ENCODE peak calls at places on chromosomes 11 and 22, in seven cellular contexts. F is PC-9, S is brain microvascular endothelial cell, J is epithelial cell of esophagus, R is breast epithelium, O is cardiac fibroblast, K is Peyer's patch. L is an unnamed sample.

GRCh38 chr11:75268626-75269366 is 28.2 kb downstream of the TPBGL start:
- DNase-seq in K (no peak), F (no peak), J (no peak), R (no peak), O (no peak), S (no peak), L (no peak)

GRCh38 chr11:94883878-94884277 is 89.5 kb downstream of the CWC15 start:
- DNase-seq in S (no peak), F (no peak), K (no peak), R (no peak), J (no peak), O (no peak), L (no peak)

GRCh38 chr22:41301085-41302015 is at the start of gene ZC3H7B:
- DNase-seq in J (peak; percentile 83), O (peak; percentile 85), S (peak; percentile 67), K (peak; percentile 78), R (peak; percentile 63), F (peak; percentile 77), L (no peak)

GRCh38 chr22:23038902-23039301 is 31.4 kb upstream of the GNAZ start:
- DNase-seq in K (no peak), O (no peak), J (no peak), S (no peak), F (no peak), R (no peak), L (no peak)

GRCh38 chr11:133619973-133620372 is 87.7 kb upstream of the OPCML start:
- DNase-seq in K (no peak), J (peak; percentile 2), S (no peak), R (no peak), F (no peak), O (no peak), L (no peak)

GRCh38 chr11:66964495-66964894 is 6.3 kb upstream of the PC start:
- DNase-seq in S (no peak), K (no peak), F (no peak), J (no peak), O (no peak), R (no peak), L (no peak)

GRCh38 chr11:126366064-126366822 is 10.8 kb downstream of the ST3GAL4 start:
- DNase-seq in R (no peak), O (no peak), K (no peak), J (no peak), S (no peak), F (peak; percentile 25), L (no peak)

GRCh38 chr22:22410121-22410520 is 98.4 kb downstream of the ZNF280B start:
- DNase-seq in S (no peak), O (peak; percentile 15), K (peak; percentile 80), F (no peak), R (no peak), J (no peak), L (no peak)

GRCh38 chr11:43130616-43131015 is 181.2 kb upstream of the API5 start:
- DNase-seq in K (no peak), J (no peak), F (no peak), R (no peak), O (no peak), S (no peak), L (no peak)

GRCh38 chr22:47572443-47572842 is 810.0 kb downstream of the TBC1D22A start:
- DNase-seq in F (no peak), O (no peak), S (no peak), J (no peak), R (no peak), K (no peak), L (no peak)

GRCh38 chr11:61362542-61362875 is 335 bp downstream of the TMEM138 start:
- DNase-seq in S (peak; percentile 53), R (no peak), J (peak; percentile 44), O (peak; percentile 56), F (peak; percentile 57), K (no peak), L (no peak)

GRCh38 chr11:88345408-88345807 is 7.9 kb upstream of the CTSC start:
- DNase-seq in S (peak; percentile 71), R (no peak), F (peak; percentile 31), J (peak; percentile 63), K (no peak), O (peak; percentile 36), L (no peak)

GRCh38 chr11:62464655-62465054 is 45.8 kb downstream of the SCGB1A1 start:
- DNase-seq in R (no peak), K (peak; percentile 22), O (no peak), S (no peak), F (no peak), J (no peak), L (no peak)

GRCh38 chr11:112634551-112634950 is 326.7 kb upstream of the NCAM1 start:
- DNase-seq in K (no peak), F (no peak), O (no peak), S (no peak), R (no peak), J (no peak), L (no peak)

GRCh38 chr22:30843245-30843644 is 125.3 kb downstream of the MORC2 start:
- DNase-seq in F (peak; percentile 56), K (no peak), R (no peak), O (no peak), S (no peak), J (no peak), L (no peak)

GRCh38 chr22:50524664-50525103 is 714 bp downstream of the SCO2 start:
- DNase-seq in J (no peak), F (no peak), S (no peak), O (no peak), K (no peak), R (no peak), L (no peak)

GRCh38 chr11:75035911-75036536 is 47.3 kb downstream of the NEU3 start:
- DNase-seq in S (no peak), F (peak; percentile 62), O (no peak), K (no peak), R (no peak), J (peak; percentile 36), L (no peak)

GRCh38 chr11:129724866-129725265 is 90.8 kb upstream of the TMEM45B start:
- DNase-seq in F (peak; percentile 89), J (peak; percentile 52), O (no peak), S (no peak), K (no peak), R (no peak), L (no peak)

GRCh38 chr11:17831228-17831627 is 96.6 kb downstream of the KCNC1 start:
- DNase-seq in K (no peak), S (no peak), J (no peak), F (no peak), O (no peak), R (no peak), L (no peak)

GRCh38 chr11:69705901-69706787 is 2.3 kb upstream of the FGF19 start:
- DNase-seq in S (no peak), O (no peak), R (no peak), F (no peak), K (no peak), J (no peak), L (no peak)

GRCh38 chr11:69703711-69704507 is at the start of gene FGF19:
- DNase-seq in O (no peak), K (no peak), R (no peak), S (no peak), J (no peak), F (peak; percentile 45), L (no peak)

GRCh38 chr11:69702769-69703510 is 882 bp downstream of the FGF19 start:
- DNase-seq in J (no peak), F (no peak), R (no peak), S (no peak), K (no peak), O (no peak), L (no peak)

GRCh38 chr11:69705246-69705856 is 1.5 kb upstream of the FGF19 start:
- DNase-seq in O (no peak), J (no peak), R (no peak), K (no peak), S (no peak), F (no peak), L (no peak)

DNA sequence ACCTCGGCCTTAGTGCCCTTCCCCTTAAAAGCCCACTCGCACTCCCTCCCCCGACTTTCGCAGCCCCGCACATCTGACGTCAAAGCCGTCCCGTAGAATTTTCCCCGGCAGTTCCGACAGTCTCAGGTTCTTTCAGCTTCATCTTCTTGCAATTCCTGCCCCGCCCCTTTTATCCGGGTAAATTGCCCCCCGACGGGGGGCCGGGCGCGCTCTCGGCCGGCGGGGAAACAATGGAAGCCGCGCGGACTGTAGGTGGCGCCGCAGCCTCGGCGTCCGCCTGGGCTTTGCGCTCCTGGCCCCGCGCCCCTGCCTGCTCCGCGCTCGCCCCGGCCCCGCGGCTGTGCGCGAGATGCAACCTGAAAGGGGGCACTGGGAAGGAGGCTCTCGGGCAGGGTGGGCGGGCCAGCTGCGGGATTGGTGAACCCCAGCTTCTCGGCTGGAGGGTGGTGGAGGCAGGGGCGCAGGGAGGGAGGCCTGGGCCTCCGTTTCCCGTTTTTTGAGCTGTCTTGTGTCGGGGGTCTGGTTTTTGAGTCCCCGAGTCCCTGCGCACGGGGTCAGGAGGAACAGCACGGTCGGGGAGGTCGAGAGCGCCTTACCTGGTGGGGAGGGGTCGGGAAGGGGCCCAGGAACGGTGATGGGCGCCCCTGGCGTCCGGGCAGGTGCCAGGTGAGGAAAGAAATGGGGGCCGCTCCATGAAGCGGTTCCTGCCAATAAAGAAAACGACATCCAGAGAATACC is 855 bp upstream of the FGF19 start:
- DNase-seq in K (no peak), O (peak; percentile 16), J (peak; percentile 30), S (no peak), F (no peak), R (no peak), L (no peak)
- TF ChIP-seq CTCF in K (peak; percentile 58), O (peak; percentile 37), J (peak; percentile 43), S (peak; percentile 61), F (peak; percentile 82), R (no peak), L (peak; percentile 53)

GRCh38 chr22:37824674-37825641 is 1.8 kb downstream of the GALR3 start:
- DNase-seq in F (no peak), J (peak; percentile 67), O (no peak), R (no peak), K (no peak), S (no peak), L (no peak)
- H3K4me3 ChIP-seq in F (no peak overlapping the region), J (no peak overlapping the region), O (peak overlapping the region; percentile 5), R (peak overlapping the region; percentile 60), K (peak overlapping the region; percentile 41), S (peak overlapping the region; percentile 45), L (peak overlapping the region; percentile 23)

GRCh38 chr22:42461511-42461910 is 29.3 kb upstream of the NFAM1 start:
- DNase-seq in F (peak; percentile 46), S (no peak), J (no peak), K (no peak), R (no peak), O (no peak), L (no peak)

GRCh38 chr22:42459273-42460040 is 27.3 kb upstream of the NFAM1 start:
- DNase-seq in J (no peak), O (no peak), K (no peak), R (no peak), F (no peak), S (no peak), L (no peak)

DNA sequence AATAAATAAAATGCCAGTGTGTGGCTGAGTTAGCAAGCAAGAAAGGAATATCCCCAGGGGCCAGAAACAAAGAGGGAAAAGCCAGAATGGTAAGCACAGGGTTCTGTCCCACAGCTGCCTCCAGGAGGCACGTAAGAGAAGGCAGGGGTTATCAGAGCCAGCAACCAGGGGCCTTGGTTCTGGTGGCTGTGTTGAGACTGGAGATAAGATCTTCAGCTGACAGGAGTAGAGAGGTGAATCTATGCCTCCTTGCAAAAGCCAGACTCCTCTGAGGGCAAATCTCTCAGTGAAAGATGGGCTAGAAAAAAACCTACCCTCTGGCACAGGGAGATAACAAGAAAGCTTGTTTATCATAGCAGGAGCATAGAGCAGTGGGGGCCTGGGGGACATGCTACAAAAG is 29.8 kb upstream of the NFAM1 start:
- DNase-seq in F (peak; percentile 54), K (no peak), O (no peak), R (no peak), J (no peak), S (no peak), L (no peak)
- TF ChIP-seq CTCF in F (no peak), K (no peak), O (no peak), R (no peak), J (no peak), S (no peak), L (no peak)

GRCh38 chr22:37610480-37611148 is 2.0 kb downstream of the GGA1 start:
- DNase-seq in O (no peak), F (peak; percentile 9), K (no peak), R (no peak), J (peak; percentile 27), S (no peak), L (no peak)
- H3K4me3 ChIP-seq in O (no peak overlapping the region), F (peak overlapping the region; percentile 60), K (no peak overlapping the region), R (peak overlapping the region; percentile 19), J (no peak overlapping the region), S (no peak overlapping the region), L (no peak overlapping the region)